ENCODE peak calls at places on chromosomes 13 and 19, in six cellular contexts. D, I, J, S, B and H are unnamed samples.

GRCh38 chr13:64078025-64078424 is 2662.4 kb upstream of the PCDH20 start:
- DNase-seq in D (no peak), I (no peak), J (no peak), S (no peak), B (no peak), H (no peak)

GRCh38 chr19:1274852-1275259 is 474 bp upstream of the FAM174C start:
- DNase-seq in D (no peak), I (no peak), J (no peak), S (no peak), B (no peak), H (no peak)

GRCh38 chr19:18232540-18233223 is 6.4 kb upstream of the PDE4C start:
- DNase-seq in D (no peak), I (no peak), J (no peak), S (no peak), B (no peak), H (no peak)

GRCh38 chr19:32138416-32138815 is 207.0 kb upstream of the ZNF507 start:
- DNase-seq in D (no peak), I (no peak), J (no peak), S (no peak), B (no peak), H (no peak)

GRCh38 chr13:45500492-45501174 is 35.9 kb downstream of the COG3 start:
- DNase-seq in D (peak; percentile 82), I (no peak), J (no peak), S (no peak), B (peak; percentile 40), H (no peak)

GRCh38 chr13:30376426-30377311 is 45.6 kb upstream of the UBE2L5 start:
- DNase-seq in D (no peak), I (peak; percentile 20), J (peak; percentile 18), S (peak; percentile 78), B (no peak), H (peak; percentile 76)

GRCh38 chr19:17779281-17779930 is 15.5 kb upstream of the B3GNT3 start:
- DNase-seq in D (no peak), I (no peak), J (no peak), S (no peak), B (peak; percentile 26), H (no peak)

GRCh38 chr13:110455941-110456340 is 105.6 kb downstream of the RAB20 start:
- DNase-seq in D (no peak), I (peak; percentile 32), J (peak; percentile 14), S (peak; percentile 12), B (peak; percentile 75), H (peak; percentile 28)

GRCh38 chr13:58704953-58705352 is 1073.4 kb downstream of the PCDH17 start:
- DNase-seq in D (no peak), I (no peak), J (no peak), S (no peak), B (no peak), H (no peak)